ENCODE peak calls at places on chromosomes 6 and 20, in nine cellular contexts. One of them, this sample, is unnamed.

GRCh38 chr20:1841554-1842140 is 53.6 kb upstream of the SIRPA start:
- DNase-seq in cardiac muscle cell: no peak
- DNase-seq in fibroblast of pulmonary artery: peak; percentile 37
- DNase-seq in sigmoid colon: peak; percentile 93
- DNase-seq in ovary: no peak
- DNase-seq in MM.1S: no peak
- DNase-seq in CD8-positive, alpha-beta T cell: no peak
- DNase-seq in H1: no peak
- DNase-seq in GM23338: no peak
- DNase-seq in this sample: no peak

GRCh38 chr6:159679091-159680077 is 13.7 kb downstream of the SOD2 start:
- DNase-seq in cardiac muscle cell: no peak
- DNase-seq in fibroblast of pulmonary artery: no peak
- DNase-seq in sigmoid colon: no peak
- DNase-seq in ovary: no peak
- DNase-seq in MM.1S: no peak
- DNase-seq in CD8-positive, alpha-beta T cell: no peak
- DNase-seq in H1: no peak
- DNase-seq in GM23338: no peak
- DNase-seq in this sample: no peak

GRCh38 chr6:40803897-40804702 is 216.9 kb upstream of the LRFN2 start:
- DNase-seq in cardiac muscle cell: no peak
- DNase-seq in fibroblast of pulmonary artery: no peak
- DNase-seq in sigmoid colon: no peak
- DNase-seq in ovary: no peak
- DNase-seq in MM.1S: no peak
- DNase-seq in CD8-positive, alpha-beta T cell: no peak
- DNase-seq in H1: no peak
- DNase-seq in GM23338: no peak
- DNase-seq in this sample: no peak

GRCh38 chr20:14644698-14645097 is 307.3 kb upstream of the FLRT3 start:
- DNase-seq in cardiac muscle cell: no peak
- DNase-seq in fibroblast of pulmonary artery: no peak
- DNase-seq in sigmoid colon: no peak
- DNase-seq in ovary: no peak
- DNase-seq in MM.1S: no peak
- DNase-seq in CD8-positive, alpha-beta T cell: no peak
- DNase-seq in H1: no peak
- DNase-seq in GM23338: no peak
- DNase-seq in this sample: peak; percentile 6

GRCh38 chr6:164130151-164130550 is 715.6 kb downstream of the QKI start:
- DNase-seq in cardiac muscle cell: no peak
- DNase-seq in fibroblast of pulmonary artery: no peak
- DNase-seq in sigmoid colon: no peak
- DNase-seq in ovary: no peak
- DNase-seq in MM.1S: no peak
- DNase-seq in CD8-positive, alpha-beta T cell: no peak
- DNase-seq in H1: no peak
- DNase-seq in GM23338: no peak
- DNase-seq in this sample: no peak

GRCh38 chr6:133705071-133705470 is 183.8 kb upstream of the TCF21 start:
- DNase-seq in cardiac muscle cell: no peak
- DNase-seq in fibroblast of pulmonary artery: peak; percentile 83
- DNase-seq in sigmoid colon: no peak
- DNase-seq in ovary: no peak
- DNase-seq in MM.1S: no peak
- DNase-seq in CD8-positive, alpha-beta T cell: no peak
- DNase-seq in H1: no peak
- DNase-seq in GM23338: no peak
- DNase-seq in this sample: no peak

GRCh38 chr6:22668307-22668706 is 98.9 kb downstream of the HDGFL1 start:
- DNase-seq in cardiac muscle cell: no peak
- DNase-seq in fibroblast of pulmonary artery: peak; percentile 3
- DNase-seq in sigmoid colon: no peak
- DNase-seq in ovary: peak; percentile 19
- DNase-seq in MM.1S: no peak
- DNase-seq in CD8-positive, alpha-beta T cell: no peak
- DNase-seq in H1: no peak
- DNase-seq in GM23338: no peak
- DNase-seq in this sample: no peak

GRCh38 chr6:157830354-157831017 is 7.4 kb downstream of the SNX9 start:
- DNase-seq in cardiac muscle cell: no peak
- DNase-seq in fibroblast of pulmonary artery: no peak
- DNase-seq in sigmoid colon: no peak
- DNase-seq in ovary: no peak
- DNase-seq in MM.1S: no peak
- DNase-seq in CD8-positive, alpha-beta T cell: no peak
- DNase-seq in H1: no peak
- DNase-seq in GM23338: no peak
- DNase-seq in this sample: no peak

GRCh38 chr6:105459049-105459448 is 56.2 kb upstream of the PREP start:
- DNase-seq in cardiac muscle cell: no peak
- DNase-seq in fibroblast of pulmonary artery: no peak
- DNase-seq in sigmoid colon: no peak
- DNase-seq in ovary: no peak
- DNase-seq in MM.1S: no peak
- DNase-seq in CD8-positive, alpha-beta T cell: peak; percentile 11
- DNase-seq in H1: no peak
- DNase-seq in GM23338: no peak
- DNase-seq in this sample: no peak
- H3K4me3 ChIP-seq in cardiac muscle cell: no peak overlapping the region
- H3K4me3 ChIP-seq in fibroblast of pulmonary artery: no peak overlapping the region
- H3K4me3 ChIP-seq in sigmoid colon: no peak overlapping the region
- H3K4me3 ChIP-seq in ovary: no peak overlapping the region
- H3K4me3 ChIP-seq in MM.1S: no peak overlapping the region
- H3K4me3 ChIP-seq in CD8-positive, alpha-beta T cell: no peak overlapping the region
- H3K4me3 ChIP-seq in H1: no peak overlapping the region
- H3K4me3 ChIP-seq in GM23338: no peak overlapping the region
- H3K4me3 ChIP-seq in this sample: no peak overlapping the region

GRCh38 chr6:45946352-45946751 is 69.3 kb downstream of the CLIC5 start:
- DNase-seq in cardiac muscle cell: peak; percentile 53
- DNase-seq in fibroblast of pulmonary artery: peak; percentile 74
- DNase-seq in sigmoid colon: peak; percentile 67
- DNase-seq in ovary: peak; percentile 46
- DNase-seq in MM.1S: no peak
- DNase-seq in CD8-positive, alpha-beta T cell: no peak
- DNase-seq in H1: no peak
- DNase-seq in GM23338: peak; percentile 59
- DNase-seq in this sample: no peak
- TF ChIP-seq CTCF in cardiac muscle cell: peak; percentile 71
- TF ChIP-seq CTCF in fibroblast of pulmonary artery: peak; percentile 48
- TF ChIP-seq CTCF in sigmoid colon: peak; percentile 31
- TF ChIP-seq CTCF in ovary: no peak
- TF ChIP-seq CTCF in MM.1S: no peak
- TF ChIP-seq CTCF in CD8-positive, alpha-beta T cell: no peak
- TF ChIP-seq CTCF in H1: peak; percentile 61
- TF ChIP-seq CTCF in GM23338: peak; percentile 47
- TF ChIP-seq CTCF in this sample: no peak

GRCh38 chr6:24060982-24061754 is 64.8 kb upstream of the NRSN1 start:
- DNase-seq in cardiac muscle cell: no peak
- DNase-seq in fibroblast of pulmonary artery: no peak
- DNase-seq in sigmoid colon: no peak
- DNase-seq in ovary: no peak
- DNase-seq in MM.1S: peak; percentile 45
- DNase-seq in CD8-positive, alpha-beta T cell: no peak
- DNase-seq in H1: no peak
- DNase-seq in GM23338: no peak
- DNase-seq in this sample: no peak
- H3K4me3 ChIP-seq in cardiac muscle cell: no peak overlapping the region
- H3K4me3 ChIP-seq in fibroblast of pulmonary artery: no peak overlapping the region
- H3K4me3 ChIP-seq in sigmoid colon: no peak overlapping the region
- H3K4me3 ChIP-seq in ovary: no peak overlapping the region
- H3K4me3 ChIP-seq in MM.1S: no peak overlapping the region
- H3K4me3 ChIP-seq in CD8-positive, alpha-beta T cell: no peak overlapping the region
- H3K4me3 ChIP-seq in H1: no peak overlapping the region
- H3K4me3 ChIP-seq in GM23338: no peak overlapping the region
- H3K4me3 ChIP-seq in this sample: no peak overlapping the region

GRCh38 chr6:149929422-149929821 is 6.5 kb upstream of the RAET1G start:
- DNase-seq in cardiac muscle cell: peak; percentile 34
- DNase-seq in fibroblast of pulmonary artery: no peak
- DNase-seq in sigmoid colon: no peak
- DNase-seq in ovary: no peak
- DNase-seq in MM.1S: no peak
- DNase-seq in CD8-positive, alpha-beta T cell: no peak
- DNase-seq in H1: peak; percentile 63
- DNase-seq in GM23338: peak; percentile 75
- DNase-seq in this sample: no peak
- TF ChIP-seq CTCF in cardiac muscle cell: peak; percentile 58
- TF ChIP-seq CTCF in fibroblast of pulmonary artery: peak; percentile 54
- TF ChIP-seq CTCF in sigmoid colon: no peak
- TF ChIP-seq CTCF in ovary: no peak
- TF ChIP-seq CTCF in MM.1S: peak; percentile 28
- TF ChIP-seq CTCF in CD8-positive, alpha-beta T cell: peak; percentile 45
- TF ChIP-seq CTCF in H1: peak; percentile 84
- TF ChIP-seq CTCF in GM23338: peak; percentile 80
- TF ChIP-seq CTCF in this sample: no peak

DNA sequence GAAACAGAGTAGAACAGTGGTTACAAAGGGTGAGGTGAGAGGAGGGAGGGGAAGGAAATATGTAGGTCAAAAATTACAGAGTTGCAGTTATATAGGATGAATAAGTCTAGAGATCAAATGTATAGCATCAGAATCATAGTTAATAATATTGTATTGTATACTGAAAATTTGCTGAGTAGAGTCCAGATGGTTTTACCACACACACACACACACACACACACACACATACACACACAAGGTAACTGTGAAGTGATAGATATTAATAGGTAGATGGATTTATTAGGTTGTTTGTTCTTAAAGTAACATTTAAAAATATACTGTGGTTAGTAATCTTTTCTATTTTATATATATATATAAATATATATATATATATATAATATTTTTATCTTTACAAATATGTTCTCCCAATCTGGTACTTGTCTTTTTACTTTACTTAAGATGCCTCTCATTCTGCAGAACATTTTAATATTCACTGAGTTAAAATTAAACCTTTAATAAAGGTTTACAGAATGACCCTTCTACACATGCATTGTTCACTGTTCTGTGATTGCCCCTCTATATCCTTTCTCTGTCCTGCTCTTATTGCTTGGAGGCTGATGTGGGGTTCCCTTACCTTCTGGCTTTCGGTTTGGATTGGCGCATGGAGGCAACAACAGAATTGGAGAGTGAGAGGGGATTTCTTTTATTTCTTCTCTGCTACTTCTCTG is 408 bp downstream of the PTCHD4 start:
- DNase-seq in cardiac muscle cell: no peak
- DNase-seq in fibroblast of pulmonary artery: no peak
- DNase-seq in sigmoid colon: no peak
- DNase-seq in ovary: no peak
- DNase-seq in MM.1S: no peak
- DNase-seq in CD8-positive, alpha-beta T cell: no peak
- DNase-seq in H1: peak; percentile 50
- DNase-seq in GM23338: no peak
- DNase-seq in this sample: no peak
- H3K4me3 ChIP-seq in cardiac muscle cell: peak overlapping the region; percentile 17
- H3K4me3 ChIP-seq in fibroblast of pulmonary artery: peak overlapping the region; percentile 52
- H3K4me3 ChIP-seq in sigmoid colon: no peak overlapping the region
- H3K4me3 ChIP-seq in ovary: peak overlapping the region; percentile 1
- H3K4me3 ChIP-seq in MM.1S: no peak overlapping the region
- H3K4me3 ChIP-seq in CD8-positive, alpha-beta T cell: no peak overlapping the region
- H3K4me3 ChIP-seq in H1: peak overlapping the region; percentile 25
- H3K4me3 ChIP-seq in GM23338: peak overlapping the region; percentile 51
- H3K4me3 ChIP-seq in this sample: no peak overlapping the region

GRCh38 chr20:57179265-57179664 is 87.2 kb downstream of the BMP7 start:
- DNase-seq in cardiac muscle cell: no peak
- DNase-seq in fibroblast of pulmonary artery: no peak
- DNase-seq in sigmoid colon: no peak
- DNase-seq in ovary: no peak
- DNase-seq in MM.1S: no peak
- DNase-seq in CD8-positive, alpha-beta T cell: no peak
- DNase-seq in H1: no peak
- DNase-seq in GM23338: peak; percentile 28
- DNase-seq in this sample: no peak

GRCh38 chr20:57178582-57179112 is 87.8 kb downstream of the BMP7 start:
- DNase-seq in cardiac muscle cell: no peak
- DNase-seq in fibroblast of pulmonary artery: no peak
- DNase-seq in sigmoid colon: no peak
- DNase-seq in ovary: no peak
- DNase-seq in MM.1S: no peak
- DNase-seq in CD8-positive, alpha-beta T cell: no peak
- DNase-seq in H1: no peak
- DNase-seq in GM23338: no peak
- DNase-seq in this sample: no peak

GRCh38 chr20:57181639-57182038 is 84.8 kb downstream of the BMP7 start:
- DNase-seq in cardiac muscle cell: no peak
- DNase-seq in fibroblast of pulmonary artery: no peak
- DNase-seq in sigmoid colon: no peak
- DNase-seq in ovary: no peak
- DNase-seq in MM.1S: no peak
- DNase-seq in CD8-positive, alpha-beta T cell: no peak
- DNase-seq in H1: no peak
- DNase-seq in GM23338: no peak
- DNase-seq in this sample: no peak

GRCh38 chr20:57180385-57180784 is 86.1 kb downstream of the BMP7 start:
- DNase-seq in cardiac muscle cell: no peak
- DNase-seq in fibroblast of pulmonary artery: no peak
- DNase-seq in sigmoid colon: no peak
- DNase-seq in ovary: no peak
- DNase-seq in MM.1S: no peak
- DNase-seq in CD8-positive, alpha-beta T cell: no peak
- DNase-seq in H1: no peak
- DNase-seq in GM23338: no peak
- DNase-seq in this sample: no peak

GRCh38 chr20:57180954-57181353 is 85.5 kb downstream of the BMP7 start:
- DNase-seq in cardiac muscle cell: no peak
- DNase-seq in fibroblast of pulmonary artery: no peak
- DNase-seq in sigmoid colon: no peak
- DNase-seq in ovary: no peak
- DNase-seq in MM.1S: no peak
- DNase-seq in CD8-positive, alpha-beta T cell: no peak
- DNase-seq in H1: no peak
- DNase-seq in GM23338: peak; percentile 55
- DNase-seq in this sample: no peak
- TF ChIP-seq CTCF in cardiac muscle cell: no peak
- TF ChIP-seq CTCF in fibroblast of pulmonary artery: no peak
- TF ChIP-seq CTCF in sigmoid colon: no peak
- TF ChIP-seq CTCF in ovary: no peak
- TF ChIP-seq CTCF in MM.1S: no peak
- TF ChIP-seq CTCF in CD8-positive, alpha-beta T cell: no peak
- TF ChIP-seq CTCF in H1: peak; percentile 35
- TF ChIP-seq CTCF in GM23338: no peak
- TF ChIP-seq CTCF in this sample: no peak